ENCODE peak calls at places on chromosomes 1 and 21, in six cellular contexts. K is adrenal gland; X is Peyer's patch; F is lung; C is GM23248; Q is CD4-positive, CD25-positive, alpha-beta regulatory T cell. S is an unnamed sample. For H3K4me1, the result is how much of the 10 kb centered on the place peaks cover.

GRCh38 chr1:1426961-1427934 is 6.2 kb upstream of the ANKRD65 start:
- DNase-seq in K (no peak), X (no peak), F (no peak), C (peak), Q (no peak), S (no peak)

GRCh38 chr1:3702990-3703728 is 49.1 kb upstream of the CCDC27 start:
- DNase-seq in K (no peak), X (no peak), F (no peak), C (peak), Q (no peak), S (no peak)

GRCh38 chr1:199573047-199573446 is 454.5 kb upstream of the NR5A2 start:
- DNase-seq in K (no peak), X (no peak), F (no peak), C (no peak), Q (no peak), S (no peak)

GRCh38 chr21:41877901-41878830 is 978 bp downstream of the PRDM15 start:
- DNase-seq in K (no peak), X (peak), F (no peak), C (peak), Q (peak), S (peak)

GRCh38 chr1:221782461-221782860 is 40.6 kb upstream of the DUSP10 start:
- DNase-seq in K (no peak), X (no peak), F (no peak), C (peak), Q (no peak), S (peak)

GRCh38 chr1:108643492-108644333 is 17.2 kb downstream of the HENMT1 start:
- DNase-seq in K (peak), X (peak), F (peak), C (peak), Q (peak), S (peak)

GRCh38 chr1:85628791-85629531 is 48.4 kb downstream of the CCN1 start:
- DNase-seq in K (no peak), X (peak), F (peak), C (peak), Q (no peak), S (peak)

GRCh38 chr1:172168597-172168872 is 251.9 kb upstream of the C1orf105 start:
- DNase-seq in K (no peak), X (no peak), F (no peak), C (no peak), Q (no peak), S (no peak)

GRCh38 chr1:103106426-103107321 is 1.6 kb downstream of the COL11A1 start:
- DNase-seq in K (peak), X (no peak), F (peak), C (peak), Q (no peak), S (peak)

GRCh38 chr1:85884372-85885035 is 176.3 kb upstream of the ZNHIT6 start:
- DNase-seq in K (no peak), X (no peak), F (no peak), C (peak), Q (no peak), S (peak)

GRCh38 chr1:117076648-117077047 is 16.5 kb downstream of the TTF2 start:
- DNase-seq in K (no peak), X (no peak), F (no peak), C (no peak), Q (no peak), S (no peak)

GRCh38 chr1:80656011-80656627 is 1144.6 kb upstream of the ADGRL2 start:
- DNase-seq in K (no peak), X (peak), F (no peak), C (no peak), Q (no peak), S (peak)

GRCh38 chr1:201061049-201061448 is 37.5 kb upstream of the KIF21B start:
- DNase-seq in K (no peak), X (no peak), F (no peak), C (no peak), Q (no peak), S (no peak)

GRCh38 chr1:53754484-53755312 is 15.7 kb upstream of the GLIS1 start:
- DNase-seq in K (peak), X (peak), F (no peak), C (peak), Q (peak), S (peak)

GRCh38 chr1:155598842-155599331 is 11.1 kb upstream of the MSTO1 start:
- DNase-seq in K (no peak), X (no peak), F (no peak), C (peak), Q (peak), S (peak)

GRCh38 chr1:221487781-221488520 is 253.9 kb downstream of the DUSP10 start:
- DNase-seq in K (no peak), X (no peak), F (no peak), C (peak), Q (no peak), S (peak)

GRCh38 chr1:153880962-153881361 is 41.8 kb downstream of the GATAD2B start:
- DNase-seq in K (peak), X (peak), F (peak), C (peak), Q (no peak), S (peak)

GRCh38 chr1:19390901-19391595 is 78.9 kb downstream of the SLC66A1 start:
- DNase-seq in K (peak), X (peak), F (peak), C (peak), Q (peak), S (peak)

GRCh38 chr1:45522324-45523104 is 830 bp upstream of the PRDX1 start:
- DNase-seq in K (no peak), X (no peak), F (no peak), C (peak), Q (no peak), S (no peak)

GRCh38 chr21:33434770-33435360 is 31.7 kb downstream of the IFNGR2 start:
- DNase-seq in K (no peak), X (no peak), F (no peak), C (peak), Q (no peak), S (peak)

GRCh38 chr1:178047403-178048093 is 46.4 kb upstream of the RASAL2 start:
- DNase-seq in K (no peak), X (no peak), F (no peak), C (no peak), Q (no peak), S (no peak)

GRCh38 chr1:231413749-231414082 is 8.4 kb downstream of the EGLN1 start:
- DNase-seq in K (no peak), X (no peak), F (no peak), C (no peak), Q (no peak), S (no peak)

GRCh38 chr1:152970495-152970894 is at the start of gene SPRR4:
- DNase-seq in K (no peak), X (no peak), F (no peak), C (no peak), Q (no peak), S (no peak)

GRCh38 chr1:17434591-17434990 is 4.9 kb downstream of the RCC2 start:
- DNase-seq in K (no peak), X (no peak), F (no peak), C (no peak), Q (no peak), S (no peak)

GRCh38 chr1:48254254-48254653 is 31.7 kb downstream of the SLC5A9 start:
- DNase-seq in K (no peak), X (no peak), F (no peak), C (no peak), Q (no peak), S (no peak)

GRCh38 chr1:214542275-214543199 is 8.9 kb downstream of the PTPN14 start:
- DNase-seq in K (no peak), X (no peak), F (no peak), C (no peak), Q (no peak), S (no peak)
- H3K4me1 ChIP-seq in K (under half), X (under half), F (under half), C (under half), Q (under half), S (under half)

DNA sequence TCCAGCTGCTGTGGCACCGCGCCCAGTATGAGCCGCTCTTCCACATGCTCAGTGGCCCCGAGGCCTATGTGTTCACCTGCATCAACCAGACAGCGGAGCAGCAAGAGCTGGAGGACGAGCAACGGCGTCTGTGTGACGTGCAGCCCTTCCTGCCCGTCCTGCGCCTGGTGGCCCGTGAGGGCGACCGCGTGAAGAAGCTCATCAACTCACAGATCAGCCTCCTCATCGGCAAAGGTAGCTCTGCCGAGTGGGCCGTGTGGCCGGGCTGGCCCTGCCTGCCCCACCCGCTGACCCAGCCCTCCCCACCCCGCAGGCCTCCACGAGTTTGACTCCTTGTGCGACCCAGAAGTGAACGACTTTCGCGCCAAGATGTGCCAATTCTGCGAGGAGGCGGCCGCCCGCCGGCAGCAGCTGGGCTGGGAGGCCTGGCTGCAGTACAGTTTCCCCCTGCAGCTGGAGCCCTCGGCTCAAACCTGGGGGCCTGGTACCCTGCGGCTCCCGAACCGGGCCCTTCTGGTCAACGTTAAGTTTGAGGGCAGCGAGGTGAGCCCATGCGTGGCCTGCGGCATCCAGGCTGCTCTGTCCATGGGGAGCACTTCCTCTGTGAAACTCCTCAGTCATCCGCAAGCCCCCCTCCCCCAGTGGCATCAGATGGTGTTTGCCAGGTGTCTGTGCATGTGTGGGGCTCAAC is 64.2 kb downstream of the PIK3CD start:
- DNase-seq in K (no peak), X (peak), F (no peak), C (no peak), Q (no peak), S (no peak)
- H3K4me1 ChIP-seq in K (under half), X (half or more), F (under half), C (under half), Q (half or more), S (under half)

GRCh38 chr1:26695417-26696190 is at the start of gene ARID1A:
- DNase-seq in K (peak), X (peak), F (peak), C (peak), Q (peak), S (peak)
- H3K4me1 ChIP-seq in K (under half), X (under half), F (under half), C (under half), Q (half or more), S (under half)

GRCh38 chr1:94924967-94925366 is 1.9 kb downstream of the CNN3 start:
- DNase-seq in K (no peak), X (no peak), F (no peak), C (peak), Q (no peak), S (no peak)
- H3K4me1 ChIP-seq in K (half or more), X (under half), F (under half), C (under half), Q (under half), S (under half)

GRCh38 chr1:168220470-168220871 is 5.3 kb upstream of the SFT2D2 start:
- DNase-seq in K (no peak), X (no peak), F (no peak), C (no peak), Q (no peak), S (no peak)
- H3K4me1 ChIP-seq in K (under half), X (under half), F (under half), C (under half), Q (under half), S (under half)

GRCh38 chr1:96361251-96361856 is 360.2 kb upstream of the PTBP2 start:
- DNase-seq in K (no peak), X (no peak), F (no peak), C (no peak), Q (no peak), S (no peak)

GRCh38 chr1:96357132-96357531 is 364.5 kb upstream of the PTBP2 start:
- DNase-seq in K (no peak), X (no peak), F (no peak), C (no peak), Q (no peak), S (no peak)

GRCh38 chr1:96360036-96360795 is 361.4 kb upstream of the PTBP2 start:
- DNase-seq in K (no peak), X (no peak), F (no peak), C (peak), Q (no peak), S (peak)

GRCh38 chr1:96355961-96356360 is 365.6 kb upstream of the PTBP2 start:
- DNase-seq in K (no peak), X (no peak), F (no peak), C (no peak), Q (no peak), S (no peak)

GRCh38 chr1:96358057-96358456 is 363.5 kb upstream of the PTBP2 start:
- DNase-seq in K (no peak), X (no peak), F (no peak), C (no peak), Q (no peak), S (no peak)
- H3K4me1 ChIP-seq in K (under half), X (under half), F (under half), C (under half), Q (under half), S (under half)

DNA sequence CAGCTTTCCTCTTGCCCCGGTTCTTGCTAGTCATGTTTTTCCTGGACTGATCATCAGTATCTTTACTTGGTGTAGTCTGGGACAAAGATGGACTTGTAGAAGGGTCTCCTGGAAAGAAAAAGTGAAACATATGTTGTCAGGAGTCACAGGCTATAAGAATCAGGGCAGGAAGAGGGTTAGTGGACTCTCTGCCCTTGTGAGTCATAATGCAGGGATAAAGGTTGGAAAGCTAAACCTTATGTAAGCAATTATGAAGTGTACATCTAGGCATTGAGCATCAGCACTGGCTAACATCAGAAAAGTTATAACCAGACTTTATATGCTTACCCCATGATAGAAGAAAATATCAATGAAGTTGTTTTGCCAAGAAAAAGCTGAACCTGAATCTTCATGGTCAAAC is 51.2 kb downstream of the XKR8 start:
- DNase-seq in K (no peak), X (no peak), F (no peak), C (peak), Q (no peak), S (peak)
- H3K4me1 ChIP-seq in K (under half), X (under half), F (under half), C (under half), Q (under half), S (under half)